ENCODE peak calls at places on chromosomes 12 and 14, in four cellular contexts. P is IMR-90, Y is K562, M is H1. U is an unnamed sample.
A peak's percentile ranks its signal among the peaks of the same experiment; 100 is the strongest.

GRCh38 chr12:119020377-119021360 is 39.3 kb downstream of the SRRM4 start:
- DNase-seq in P (no peak), Y (peak; percentile 73), M (peak; percentile 54), U (no peak)

GRCh38 chr12:119749666-119750065 is 81.7 kb downstream of the PRKAB1 start:
- DNase-seq in P (peak; percentile 8), Y (no peak), M (no peak), U (no peak)

GRCh38 chr12:109844983-109845841 is 12.0 kb upstream of the TRPV4 start:
- DNase-seq in P (peak; percentile 65), Y (peak; percentile 96), M (peak; percentile 69), U (peak; percentile 42)

GRCh38 chr12:20492251-20492728 is 124.0 kb downstream of the PDE3A start:
- DNase-seq in P (peak; percentile 65), Y (no peak), M (no peak), U (peak; percentile 5)

GRCh38 chr14:100124551-100125088 is 34.8 kb downstream of the DEGS2 start:
- DNase-seq in P (no peak), Y (no peak), M (no peak), U (no peak)

GRCh38 chr14:58709949-58710348 is 72.2 kb downstream of the DACT1 start:
- DNase-seq in P (no peak), Y (no peak), M (no peak), U (no peak)

GRCh38 chr14:88249266-88249665 is 73.8 kb downstream of the KCNK10 start:
- DNase-seq in P (no peak), Y (no peak), M (no peak), U (no peak)

GRCh38 chr12:20144341-20144740 is 224.0 kb upstream of the PDE3A start:
- DNase-seq in P (no peak), Y (no peak), M (no peak), U (peak; percentile 48)

GRCh38 chr12:9349888-9350885 is 142.0 kb upstream of the PZP start:
- DNase-seq in P (no peak), Y (no peak), M (no peak), U (no peak)

GRCh38 chr12:46977976-46978375 is 101.4 kb upstream of the PCED1B start:
- DNase-seq in P (no peak), Y (no peak), M (no peak), U (no peak)

GRCh38 chr14:75563931-75564330 is 14.5 kb upstream of the FLVCR2 start:
- DNase-seq in P (no peak), Y (no peak), M (no peak), U (no peak)

GRCh38 chr12:93243689-93244513 is 133.8 kb upstream of the NUDT4 start:
- DNase-seq in P (peak; percentile 78), Y (peak; percentile 34), M (no peak), U (peak; percentile 75)

GRCh38 chr12:85130631-85131030 is 94.5 kb downstream of the LRRIQ1 start:
- DNase-seq in P (no peak), Y (no peak), M (no peak), U (no peak)

GRCh38 chr14:104876251-104876699 is 11.2 kb downstream of the CEP170B start:
- DNase-seq in P (peak; percentile 16), Y (peak; percentile 91), M (peak; percentile 31), U (no peak)

GRCh38 chr12:56243731-56244181 is 13.9 kb downstream of the SLC39A5 start:
- DNase-seq in P (no peak), Y (peak; percentile 69), M (no peak), U (no peak)

GRCh38 chr12:131312793-131313545 is 359.3 kb downstream of the ADGRD1 start:
- DNase-seq in P (no peak), Y (no peak), M (no peak), U (no peak)

GRCh38 chr12:10720974-10721565 is 2.1 kb downstream of the YBX3 start:
- DNase-seq in P (no peak), Y (no peak), M (no peak), U (no peak)
- TF ChIP-seq CHD1 in P (peak; percentile 81), Y (no peak), M (no peak), U (no peak)

DNA sequence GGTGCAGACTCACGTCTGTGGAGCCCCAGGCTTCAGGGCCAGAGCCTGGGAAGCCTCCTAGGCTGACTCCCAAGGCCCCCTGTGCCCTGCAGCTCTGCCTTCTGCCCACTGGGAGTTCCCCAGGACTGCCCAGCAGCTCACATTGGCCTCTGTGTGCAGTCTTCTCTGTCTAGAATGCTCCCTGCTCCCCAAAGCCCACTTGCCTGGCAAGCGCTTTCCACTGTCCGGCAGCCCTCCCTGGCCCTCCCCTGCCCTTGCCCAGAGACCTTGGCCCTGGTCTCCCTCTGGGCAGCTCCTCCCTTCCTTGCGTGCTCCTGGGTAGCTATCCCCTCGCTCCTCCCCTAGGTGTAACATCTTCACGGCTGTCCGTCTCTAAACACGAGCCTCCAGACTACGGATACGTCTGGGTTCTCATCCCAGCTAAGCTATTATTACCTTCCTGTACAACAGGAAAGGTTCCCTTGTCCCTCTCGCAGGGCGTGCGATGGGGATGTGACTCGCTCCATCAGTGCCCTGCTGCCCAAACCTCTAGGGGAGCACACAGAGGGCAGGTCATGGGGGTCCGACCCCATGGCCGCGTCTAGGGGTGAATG is 325.5 kb upstream of the RTL1 start:
- DNase-seq in P (no peak), Y (no peak), M (no peak), U (no peak)
- TF ChIP-seq CHD1 in P (no peak), Y (no peak), M (no peak), U (no peak)

GRCh38 chr14:72714094-72714493 is 179.8 kb downstream of the DPF3 start:
- DNase-seq in P (no peak), Y (no peak), M (no peak), U (peak; percentile 31)
- TF ChIP-seq CHD1 in P (no peak), Y (no peak), M (no peak), U (no peak)

GRCh38 chr12:65754744-65755595 is 69.3 kb upstream of the HMGA2 start:
- DNase-seq in P (no peak), Y (no peak), M (no peak), U (no peak)

GRCh38 chr12:65759735-65760134 is 64.5 kb upstream of the HMGA2 start:
- DNase-seq in P (no peak), Y (no peak), M (no peak), U (no peak)

GRCh38 chr12:65758401-65758800 is 65.9 kb upstream of the HMGA2 start:
- DNase-seq in P (no peak), Y (no peak), M (no peak), U (no peak)

GRCh38 chr12:65755596-65755978 is 68.7 kb upstream of the HMGA2 start:
- DNase-seq in P (peak; percentile 36), Y (no peak), M (no peak), U (no peak)

DNA sequence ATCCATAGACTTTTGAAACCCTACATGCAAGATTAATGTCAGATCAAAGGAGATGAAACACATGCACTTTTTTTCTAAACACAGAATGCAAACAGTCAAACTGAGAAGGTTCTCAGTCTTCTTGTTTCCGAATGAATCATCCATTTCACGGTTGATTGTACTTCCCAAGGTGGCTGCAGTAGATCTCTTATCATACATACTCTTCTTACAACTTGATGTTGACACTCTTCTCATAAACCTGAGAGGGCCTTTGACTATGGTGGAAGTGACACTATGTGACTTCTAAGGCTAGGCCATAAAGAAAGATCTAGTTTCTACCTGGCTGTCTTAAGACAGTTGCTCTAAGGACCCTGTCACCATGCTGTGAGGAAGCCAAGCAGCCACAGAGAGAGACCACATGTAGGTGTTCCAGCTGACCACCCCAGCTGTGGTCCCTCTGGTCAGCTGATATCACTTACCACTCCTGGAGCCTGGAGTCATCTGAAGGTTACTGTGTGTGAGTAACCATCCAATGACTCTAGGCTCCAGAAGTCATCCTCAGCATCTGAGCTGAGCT is 67.2 kb upstream of the HMGA2 start:
- DNase-seq in P (peak; percentile 16), Y (no peak), M (no peak), U (peak; percentile 87)
- TF ChIP-seq CHD1 in P (no peak), Y (no peak), M (no peak), U (no peak)

DNA sequence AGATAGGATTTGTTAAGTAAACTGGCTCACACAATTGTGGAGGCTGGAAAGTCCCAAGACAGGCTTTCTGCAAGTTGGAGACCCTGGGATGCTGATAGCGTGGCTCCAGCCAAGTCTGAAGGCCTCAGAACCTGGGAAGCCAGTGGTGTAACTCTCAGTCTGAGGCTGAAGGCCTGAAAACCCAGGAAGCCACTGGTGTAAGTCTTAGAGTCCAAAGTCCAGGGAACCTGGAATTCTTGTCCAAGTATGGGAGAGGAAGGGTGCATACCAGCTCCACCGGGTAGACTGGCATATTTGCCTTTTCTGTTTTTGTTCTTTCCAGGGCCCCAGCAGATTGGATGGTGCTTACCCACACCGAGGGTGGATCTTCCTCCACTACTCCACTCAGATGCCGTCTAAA is 18.1 kb downstream of the GMFB start:
- DNase-seq in P (no peak), Y (no peak), M (no peak), U (no peak)
- TF ChIP-seq CHD1 in P (no peak), Y (no peak), M (no peak), U (no peak)

U was measured in GM12878.